ENCODE peak calls at places on chromosomes 3 and 15, in four cellular contexts. N is HepG2, Z is A549, X is K562. T is an unnamed sample.

GRCh38 chr3:106337116-106337515 is 468.3 kb upstream of the CBLB start:
- DNase-seq in N (no peak), Z (no peak), X (no peak), T (no peak)

GRCh38 chr15:92277776-92278175 is 115.9 kb upstream of the ST8SIA2 start:
- DNase-seq in N (no peak), Z (peak), X (no peak), T (no peak)

GRCh38 chr15:41634072-41634628 is 26.1 kb upstream of the MGA start:
- DNase-seq in N (no peak), Z (no peak), X (no peak), T (no peak)

GRCh38 chr3:128458746-128459450 is 7.8 kb downstream of the DNAJB8 start:
- DNase-seq in N (no peak), Z (no peak), X (no peak), T (no peak)

GRCh38 chr15:35540885-35541284 is 5.1 kb downstream of the DPH6 start:
- DNase-seq in N (no peak), Z (no peak), X (no peak), T (no peak)

GRCh38 chr15:56760186-56760585 is 26.9 kb upstream of the ZNF280D start:
- DNase-seq in N (no peak), Z (no peak), X (no peak), T (peak)

GRCh38 chr3:9396301-9396631 is 1.1 kb upstream of the SETD5 start:
- DNase-seq in N (no peak), Z (peak), X (peak), T (peak)

GRCh38 chr3:27560484-27561056 is 76.4 kb upstream of the SLC4A7 start:
- DNase-seq in N (no peak), Z (no peak), X (no peak), T (no peak)

GRCh38 chr15:64067564-64068030 is 21.3 kb upstream of the DAPK2 start:
- DNase-seq in N (peak), Z (peak), X (peak), T (peak)

GRCh38 chr3:29679967-29680366 is 399.1 kb downstream of the RBMS3 start:
- DNase-seq in N (no peak), Z (no peak), X (no peak), T (no peak)

GRCh38 chr15:42138411-42138810 is 18.0 kb downstream of the PLA2G4F start:
- DNase-seq in N (no peak), Z (no peak), X (no peak), T (no peak)

GRCh38 chr3:55885721-55886120 is 398.6 kb upstream of the WNT5A start:
- DNase-seq in N (no peak), Z (no peak), X (no peak), T (peak)

GRCh38 chr15:77552066-77552465 is 80.6 kb downstream of the LINGO1 start:
- DNase-seq in N (no peak), Z (no peak), X (no peak), T (no peak)

GRCh38 chr15:69390575-69390974 is 23.6 kb upstream of the KIF23 start:
- DNase-seq in N (no peak), Z (no peak), X (no peak), T (no peak)

GRCh38 chr3:123658118-123658859 is 73.4 kb upstream of the HACD2 start:
- DNase-seq in N (no peak), Z (no peak), X (no peak), T (peak)

GRCh38 chr3:125350597-125350996 is 24.5 kb downstream of the ZNF148 start:
- DNase-seq in N (no peak), Z (no peak), X (no peak), T (peak)

GRCh38 chr3:127455541-127456450 is 134.7 kb downstream of the TPRA1 start:
- DNase-seq in N (peak), Z (peak), X (peak), T (peak)

GRCh38 chr3:88262527-88262926 is 112.8 kb downstream of the C3orf38 start:
- DNase-seq in N (no peak), Z (no peak), X (no peak), T (no peak)

GRCh38 chr3:59189561-59190338 is 139.9 kb upstream of the CFAP20DC start:
- DNase-seq in N (peak), Z (peak), X (no peak), T (no peak)

GRCh38 chr3:83033123-83033522 is 1271.7 kb upstream of the GBE1 start:
- DNase-seq in N (no peak), Z (no peak), X (no peak), T (no peak)

GRCh38 chr3:12903000-12903800 is 61.8 kb upstream of the RPL32 start:
- DNase-seq in N (no peak), Z (no peak), X (no peak), T (no peak)

GRCh38 chr15:61112231-61112630 is 116.9 kb downstream of the RORA start:
- DNase-seq in N (no peak), Z (no peak), X (no peak), T (no peak)

GRCh38 chr15:72306211-72306785 is 13.7 kb downstream of the CELF6 start:
- DNase-seq in N (no peak), Z (peak), X (peak), T (no peak)

GRCh38 chr3:163490119-163490518 is 1588.2 kb downstream of the SI start:
- DNase-seq in N (peak), Z (peak), X (peak), T (no peak)

GRCh38 chr3:172461530-172462138 is 13.4 kb upstream of the GHSR start:
- DNase-seq in N (peak), Z (peak), X (peak), T (no peak)
- TF ChIP-seq MYC in N (no peak), Z (no peak), X (no peak), T (no peak)

GRCh38 chr15:99452728-99453643 is 112.8 kb upstream of the MEF2A start:
- DNase-seq in N (peak), Z (no peak), X (no peak), T (peak)

GRCh38 chr15:99451484-99451883 is 114.3 kb upstream of the MEF2A start:
- DNase-seq in N (no peak), Z (no peak), X (no peak), T (no peak)

GRCh38 chr15:99450896-99451358 is 114.9 kb upstream of the MEF2A start:
- DNase-seq in N (no peak), Z (no peak), X (no peak), T (peak)

GRCh38 chr15:99453646-99454045 is 112.1 kb upstream of the MEF2A start:
- DNase-seq in N (no peak), Z (no peak), X (no peak), T (no peak)

DNA sequence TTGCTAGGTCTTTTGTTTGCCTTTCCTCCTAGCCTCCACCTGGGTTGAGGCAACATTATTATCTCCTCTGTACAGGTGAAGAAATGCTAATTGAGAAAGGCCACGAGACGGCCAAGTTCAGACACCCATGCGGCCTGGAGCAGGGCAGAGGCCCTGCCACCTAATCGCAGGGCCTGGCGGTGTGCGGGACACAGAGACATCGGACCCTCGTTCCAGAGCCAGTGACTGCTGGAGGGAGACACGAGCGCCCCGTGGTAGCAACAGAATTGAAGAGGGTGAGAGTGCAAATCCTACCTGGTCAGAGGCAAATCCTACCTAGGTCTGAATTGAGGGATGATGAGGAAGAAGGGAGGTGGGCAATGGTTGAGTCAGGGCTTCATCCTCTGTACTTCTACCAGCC is 113.8 kb upstream of the MEF2A start:
- DNase-seq in N (no peak), Z (no peak), X (no peak), T (no peak)
- TF ChIP-seq JUN in N (no peak), Z (no peak), X (no peak), T (no peak)

GRCh38 chr3:186042521-186043202 is 66.2 kb downstream of the ETV5 start:
- DNase-seq in N (no peak), Z (no peak), X (no peak), T (no peak)
- TF ChIP-seq MYC in N (no peak), Z (no peak), X (no peak), T (no peak)

GRCh38 chr3:134656211-134656800 is 5.5 kb upstream of the KY start:
- DNase-seq in N (no peak), Z (no peak), X (no peak), T (no peak)
- TF ChIP-seq JUN in N (no peak), Z (no peak), X (no peak), T (no peak)

DNA sequence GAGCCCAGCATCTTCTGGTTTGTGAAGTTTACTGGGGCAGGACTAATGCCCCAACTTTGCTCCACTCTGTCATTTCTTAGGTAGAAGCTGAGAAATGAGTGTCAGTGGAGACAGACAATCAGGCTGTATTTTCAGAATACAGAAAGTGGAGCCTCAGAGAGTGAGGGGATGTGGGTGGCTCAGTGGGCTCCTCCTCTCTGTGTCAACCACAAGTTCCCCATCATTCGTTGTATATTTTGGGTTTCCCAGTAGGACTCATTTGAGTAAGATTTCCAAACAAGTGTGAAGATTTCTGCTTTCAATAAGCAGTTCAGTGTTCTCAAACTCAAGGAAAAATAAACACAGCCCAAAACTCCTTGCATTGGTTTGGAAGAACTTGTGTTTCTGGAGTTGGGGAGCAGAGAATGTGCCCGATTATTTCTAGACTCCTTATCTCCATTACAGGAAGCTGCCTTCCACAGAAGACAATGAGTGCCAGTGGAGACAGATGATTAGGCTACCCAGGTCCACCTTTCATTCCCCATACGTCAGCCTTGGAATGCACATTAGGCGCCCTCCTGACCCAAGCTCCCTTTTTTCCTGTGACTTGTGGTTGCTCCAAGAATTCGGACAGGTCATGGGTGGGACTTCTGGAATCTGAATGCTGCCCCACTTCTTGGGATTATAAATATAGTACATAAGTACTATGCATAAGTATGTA is 792.1 kb upstream of the LMCD1 start:
- DNase-seq in N (no peak), Z (no peak), X (no peak), T (peak)
- TF ChIP-seq MYC in N (no peak), Z (no peak), X (no peak), T (peak)

DNA sequence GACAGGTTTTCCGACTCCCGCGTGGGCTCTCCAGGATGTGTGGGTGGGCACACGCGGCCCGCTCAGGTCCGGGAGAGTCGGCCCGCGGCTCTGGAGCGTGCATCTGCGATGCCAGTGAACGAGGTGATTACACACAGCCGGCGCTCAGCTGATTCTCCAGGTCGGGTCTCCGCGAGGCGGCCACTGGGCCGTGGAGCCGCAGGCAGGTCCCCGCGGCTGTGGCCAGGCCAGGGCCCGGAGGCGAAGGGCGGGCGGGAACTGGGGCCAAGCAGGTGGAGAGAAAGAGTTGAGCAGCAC is 13.2 kb downstream of the PAK6 start:
- DNase-seq in N (no peak), Z (no peak), X (no peak), T (no peak)
- TF ChIP-seq JUN in N (no peak), Z (no peak), X (no peak), T (no peak)

GRCh38 chr15:96359772-96360498 is 29.4 kb downstream of the NR2F2 start:
- DNase-seq in N (no peak), Z (no peak), X (no peak), T (peak)
- TF ChIP-seq MYC in N (no peak), Z (no peak), X (no peak), T (no peak)

GRCh38 chr3:20064387-20064786 is 24.1 kb downstream of the KAT2B start:
- DNase-seq in N (no peak), Z (no peak), X (no peak), T (no peak)
- TF ChIP-seq JUN in N (no peak), Z (no peak), X (no peak), T (no peak)

GRCh38 chr3:71725279-71725991 is at the start of gene EIF4E3:
- DNase-seq in N (no peak), Z (no peak), X (peak), T (no peak)
- TF ChIP-seq MYC in N (no peak), Z (no peak), X (no peak), T (no peak)

GRCh38 chr3:11803977-11804903 is 42.4 kb downstream of the TAMM41 start:
- DNase-seq in N (peak), Z (peak), X (peak), T (peak)

GRCh38 chr3:11810276-11810675 is 36.4 kb downstream of the TAMM41 start:
- DNase-seq in N (no peak), Z (no peak), X (no peak), T (no peak)

GRCh38 chr3:11807651-11808050 is 39.0 kb downstream of the TAMM41 start:
- DNase-seq in N (no peak), Z (no peak), X (no peak), T (no peak)

GRCh38 chr3:11808231-11808630 is 38.5 kb downstream of the TAMM41 start:
- DNase-seq in N (no peak), Z (no peak), X (no peak), T (no peak)

GRCh38 chr3:11805716-11806115 is 41.0 kb downstream of the TAMM41 start:
- DNase-seq in N (no peak), Z (no peak), X (no peak), T (no peak)
- TF ChIP-seq JUN in N (no peak), Z (no peak), X (no peak), T (no peak)

T was measured in endothelial cell of umbilical vein.